ENCODE peak calls at places on chromosome 1, in five cellular contexts. One of them, this sample, is unnamed.

GRCh38 chr1:87274851-87275250 is 53.8 kb upstream of the LMO4 start:
- DNase-seq in BE2C: no peak
- DNase-seq in posterior cingulate gyrus: no peak
- DNase-seq in HEK293T: no peak
- DNase-seq in midbrain: no peak
- DNase-seq in this sample: no peak

GRCh38 chr1:31897534-31898100 is 40.6 kb downstream of the PTP4A2 start:
- DNase-seq in BE2C: peak; percentile 7
- DNase-seq in posterior cingulate gyrus: no peak
- DNase-seq in HEK293T: no peak
- DNase-seq in midbrain: no peak
- DNase-seq in this sample: no peak

GRCh38 chr1:160161965-160162705 is 10.7 kb downstream of the ATP1A4 start:
- DNase-seq in BE2C: no peak
- DNase-seq in posterior cingulate gyrus: peak; percentile 45
- DNase-seq in HEK293T: peak; percentile 50
- DNase-seq in midbrain: no peak
- DNase-seq in this sample: no peak

GRCh38 chr1:197441990-197442389 is 173.9 kb downstream of the CRB1 start:
- DNase-seq in BE2C: no peak
- DNase-seq in posterior cingulate gyrus: no peak
- DNase-seq in HEK293T: no peak
- DNase-seq in midbrain: no peak
- DNase-seq in this sample: no peak

GRCh38 chr1:72283204-72284083 is 1.1 kb upstream of the NEGR1 start:
- DNase-seq in BE2C: peak; percentile 38
- DNase-seq in posterior cingulate gyrus: peak; percentile 83
- DNase-seq in HEK293T: peak; percentile 55
- DNase-seq in midbrain: peak; percentile 91
- DNase-seq in this sample: peak; percentile 16

GRCh38 chr1:43908858-43909257 is 24.7 kb upstream of the ARTN start:
- DNase-seq in BE2C: no peak
- DNase-seq in posterior cingulate gyrus: no peak
- DNase-seq in HEK293T: no peak
- DNase-seq in midbrain: no peak
- DNase-seq in this sample: no peak

GRCh38 chr1:16612332-16613172 is 812 bp downstream of the NBPF1 start:
- DNase-seq in BE2C: no peak
- DNase-seq in posterior cingulate gyrus: peak; percentile 77
- DNase-seq in HEK293T: peak; percentile 67
- DNase-seq in midbrain: peak; percentile 80
- DNase-seq in this sample: peak; percentile 55

GRCh38 chr1:88673446-88673845 is 10.6 kb upstream of the PKN2 start:
- DNase-seq in BE2C: no peak
- DNase-seq in posterior cingulate gyrus: no peak
- DNase-seq in HEK293T: no peak
- DNase-seq in midbrain: no peak
- DNase-seq in this sample: no peak

GRCh38 chr1:180311011-180311730 is 81.1 kb downstream of the LHX4 start:
- DNase-seq in BE2C: no peak
- DNase-seq in posterior cingulate gyrus: no peak
- DNase-seq in HEK293T: no peak
- DNase-seq in midbrain: no peak
- DNase-seq in this sample: no peak

GRCh38 chr1:182069028-182069466 is 7.5 kb upstream of the ZNF648 start:
- DNase-seq in BE2C: peak; percentile 65
- DNase-seq in posterior cingulate gyrus: peak; percentile 68
- DNase-seq in HEK293T: peak; percentile 92
- DNase-seq in midbrain: peak; percentile 65
- DNase-seq in this sample: no peak

GRCh38 chr1:87683557-87683956 is 354.9 kb downstream of the LMO4 start:
- DNase-seq in BE2C: no peak
- DNase-seq in posterior cingulate gyrus: no peak
- DNase-seq in HEK293T: no peak
- DNase-seq in midbrain: no peak
- DNase-seq in this sample: no peak

GRCh38 chr1:245807306-245807705 is 652.5 kb downstream of the KIF26B start:
- DNase-seq in BE2C: no peak
- DNase-seq in posterior cingulate gyrus: no peak
- DNase-seq in HEK293T: no peak
- DNase-seq in midbrain: peak; percentile 22
- DNase-seq in this sample: no peak

GRCh38 chr1:245365621-245366020 is 210.8 kb downstream of the KIF26B start:
- DNase-seq in BE2C: no peak
- DNase-seq in posterior cingulate gyrus: no peak
- DNase-seq in HEK293T: no peak
- DNase-seq in midbrain: no peak
- DNase-seq in this sample: no peak

GRCh38 chr1:145885738-145886287 is at the start of gene ANKRD35:
- DNase-seq in BE2C: peak; percentile 90
- DNase-seq in posterior cingulate gyrus: peak; percentile 88
- DNase-seq in HEK293T: peak; percentile 95
- DNase-seq in midbrain: peak; percentile 78
- DNase-seq in this sample: no peak

This sample was measured in retinal pigment epithelial cell.